ENCODE peak calls at places on chromosomes 16 and 17, in six cellular contexts. F, N, E, V, A and K are unnamed samples.

GRCh38 chr17:3777366-3777765 is 23.6 kb downstream of the ITGAE start:
- DNase-seq in E (no peak), A (no peak), F (no peak), N (no peak), V (no peak), K (no peak)

GRCh38 chr17:36529121-36529520 is 5.5 kb downstream of the MYO19 start:
- DNase-seq in N (no peak), A (no peak), V (no peak), E (no peak), F (no peak), K (no peak)

GRCh38 chr17:76085731-76086366 is 6.9 kb downstream of the ZACN start:
- DNase-seq in A (no peak), N (no peak), V (peak; percentile 22), F (peak; percentile 34), E (no peak), K (no peak)

GRCh38 chr17:6681671-6682070 is 30.1 kb downstream of the C17orf100 start:
- DNase-seq in F (no peak), V (no peak), A (no peak), E (no peak), N (no peak), K (no peak)

GRCh38 chr16:50909831-50910697 is 168.2 kb downstream of the CYLD start:
- DNase-seq in E (no peak), N (no peak), A (no peak), V (no peak), F (no peak), K (no peak)

GRCh38 chr17:9522074-9522473 is 53.5 kb downstream of the STX8 start:
- DNase-seq in A (peak; percentile 15), V (peak; percentile 49), N (no peak), F (no peak), E (no peak), K (no peak)

GRCh38 chr17:68509151-68510057 is 2.8 kb upstream of the PRKAR1A start:
- DNase-seq in A (no peak), V (no peak), F (peak; percentile 64), E (no peak), N (peak; percentile 79), K (peak; percentile 64)

GRCh38 chr17:8225813-8226535 is 15.6 kb upstream of the AURKB start:
- DNase-seq in E (peak; percentile 62), N (peak; percentile 31), F (peak; percentile 50), A (peak; percentile 93), V (no peak), K (no peak)

GRCh38 chr16:28923652-28924398 is 1.2 kb downstream of the RABEP2 start:
- DNase-seq in V (no peak), E (no peak), N (no peak), F (no peak), A (no peak), K (no peak)

GRCh38 chr17:73634629-73635028 is 9.6 kb downstream of the SDK2 start:
- DNase-seq in N (no peak), F (no peak), V (no peak), E (no peak), A (no peak), K (no peak)

GRCh38 chr16:50204426-50205108 is 51.5 kb downstream of the TENT4B start:
- DNase-seq in N (no peak), V (no peak), E (no peak), F (no peak), A (no peak), K (no peak)

GRCh38 chr16:20899503-20900298 is 457 bp downstream of the DCUN1D3 start:
- DNase-seq in E (no peak), F (peak; percentile 59), A (no peak), V (peak; percentile 57), N (no peak), K (no peak)

GRCh38 chr17:56661906-56662305 is 68.4 kb downstream of the NOG start:
- DNase-seq in F (no peak), N (no peak), V (no peak), A (no peak), E (no peak), K (no peak)

GRCh38 chr16:81846105-81846504 is 67.0 kb downstream of the PLCG2 start:
- DNase-seq in V (no peak), N (no peak), A (no peak), F (no peak), E (no peak), K (no peak)

GRCh38 chr17:2025220-2025621 is at the start of gene RTN4RL1:
- DNase-seq in F (peak; percentile 84), A (no peak), N (peak; percentile 67), V (peak; percentile 78), E (peak; percentile 74), K (peak; percentile 58)

GRCh38 chr17:60792250-60792898 is 114.7 kb downstream of the BCAS3 start:
- DNase-seq in A (no peak), F (no peak), E (no peak), N (peak; percentile 16), V (no peak), K (no peak)

GRCh38 chr16:85635545-85636140 is 22.5 kb downstream of the GSE1 start:
- DNase-seq in F (no peak), E (no peak), N (no peak), V (peak; percentile 67), A (no peak), K (no peak)
- H3K27me3 ChIP-seq in F (no peaks in the 10 kb centered on the region), E (no peaks in the 10 kb centered on the region), N (no peaks in the 10 kb centered on the region), V (no peaks in the 10 kb centered on the region), A (no peaks in the 10 kb centered on the region), K (no peaks in the 10 kb centered on the region)

GRCh38 chr17:48262982-48263586 is 155.5 kb downstream of the SNX11 start:
- DNase-seq in A (no peak), N (no peak), F (no peak), V (no peak), E (no peak), K (no peak)
- H3K27me3 ChIP-seq in A (no peaks in the 10 kb centered on the region), N (no peaks in the 10 kb centered on the region), F (no peaks in the 10 kb centered on the region), V (peaks cover 70% of the 10 kb centered on the region), E (no peaks in the 10 kb centered on the region), K (no peaks in the 10 kb centered on the region)

GRCh38 chr17:33854596-33854995 is 400.5 kb upstream of the CCL2 start:
- DNase-seq in A (no peak), N (no peak), F (no peak), V (no peak), E (no peak), K (no peak)
- H3K27me3 ChIP-seq in A (peaks cover 2% of the 10 kb centered on the region), N (no peaks in the 10 kb centered on the region), F (peaks cover 4% of the 10 kb centered on the region), V (no peaks in the 10 kb centered on the region), E (no peaks in the 10 kb centered on the region), K (no peaks in the 10 kb centered on the region)

GRCh38 chr16:87625241-87625797 is 23.0 kb downstream of the JPH3 start:
- DNase-seq in V (no peak), F (no peak), E (no peak), N (no peak), A (no peak), K (no peak)
- H3K27me3 ChIP-seq in V (no peaks in the 10 kb centered on the region), F (peaks cover 9% of the 10 kb centered on the region), E (no peaks in the 10 kb centered on the region), N (peaks cover 10% of the 10 kb centered on the region), A (no peaks in the 10 kb centered on the region), K (no peaks in the 10 kb centered on the region)

GRCh38 chr17:29051194-29051593 is 8.3 kb downstream of the PIPOX start:
- DNase-seq in N (no peak), A (no peak), F (no peak), E (no peak), V (no peak), K (no peak)

GRCh38 chr17:29048440-29049360 is 5.8 kb downstream of the PIPOX start:
- DNase-seq in A (no peak), N (no peak), E (no peak), F (no peak), V (peak; percentile 80), K (no peak)

GRCh38 chr17:29050176-29050575 is 7.2 kb downstream of the PIPOX start:
- DNase-seq in F (no peak), E (no peak), N (no peak), A (no peak), V (no peak), K (no peak)

GRCh38 chr17:29051731-29052130 is 8.8 kb downstream of the PIPOX start:
- DNase-seq in F (no peak), E (no peak), V (no peak), A (no peak), N (no peak), K (no peak)

DNA sequence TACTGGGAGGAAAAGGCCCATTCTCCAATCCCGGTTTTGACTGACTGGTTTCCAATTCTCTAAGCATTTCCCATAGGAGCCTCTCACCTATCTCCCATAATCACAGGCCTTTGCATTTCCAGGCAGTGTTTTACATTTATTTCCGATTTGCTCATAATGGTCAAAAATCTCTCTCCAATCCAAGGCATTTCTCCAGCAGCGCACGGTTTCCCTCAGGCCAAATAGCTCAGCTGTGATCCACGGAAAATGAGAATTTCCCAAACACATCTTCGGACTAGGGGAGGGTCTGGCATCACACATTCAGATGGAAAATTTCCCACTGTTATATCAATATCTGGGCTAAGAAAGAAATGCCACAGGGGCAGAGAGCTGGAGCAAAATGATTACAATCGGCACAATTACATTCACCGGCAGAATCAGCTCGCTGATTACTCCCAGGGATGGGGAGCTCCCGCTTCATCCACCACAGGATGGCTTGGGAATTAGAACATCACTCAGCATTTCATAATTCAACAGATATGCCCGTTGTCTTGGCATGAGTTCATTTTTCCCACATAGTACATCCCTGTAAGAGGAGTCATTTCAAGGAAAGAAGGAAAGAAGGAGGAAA is 6.7 kb downstream of the PIPOX start:
- DNase-seq in F (no peak), A (no peak), V (peak; percentile 62), E (no peak), N (no peak), K (no peak)
- H3K27me3 ChIP-seq in F (no peaks in the 10 kb centered on the region), A (peaks cover 13% of the 10 kb centered on the region), V (no peaks in the 10 kb centered on the region), E (peaks cover 14% of the 10 kb centered on the region), N (no peaks in the 10 kb centered on the region), K (no peaks in the 10 kb centered on the region)